ENCODE peak calls at places on chromosomes 13 and 19, in ten cellular contexts. K is activated T-helper 1 cell treated with Interleukin-2 at 50 U/mL for 16 hours, G is GM04504, E is T follicular helper cell, C is ELR, M is AG09309, J is midbrain, W is epithelial cell of esophagus, B is GM13977, A is tibial nerve. T is an unnamed sample.
A peak's percentile ranks its signal among the peaks of the same experiment; 100 is the strongest.

GRCh38 chr19:15288146-15288963 is 44.0 kb downstream of the BRD4 start:
- DNase-seq in K (no peak), G (no peak), E (no peak), C (no peak), M (no peak), J (peak; percentile 92), W (no peak), B (no peak), A (no peak), T (peak; percentile 70)

GRCh38 chr13:36370108-36370429 is 23.9 kb upstream of the SPART start:
- DNase-seq in K (no peak), G (no peak), E (no peak), C (no peak), M (no peak), J (peak; percentile 84), W (no peak), B (no peak), A (peak; percentile 27), T (no peak)

GRCh38 chr19:3108775-3109174 is 14.6 kb downstream of the GNA11 start:
- DNase-seq in K (peak; percentile 41), G (no peak), E (peak; percentile 57), C (peak; percentile 77), M (no peak), J (peak; percentile 19), W (peak; percentile 67), B (peak; percentile 84), A (peak; percentile 64), T (peak; percentile 51)

GRCh38 chr19:55468054-55468393 is 3.5 kb upstream of the C19orf85 start:
- DNase-seq in K (no peak), G (no peak), E (no peak), C (no peak), M (no peak), J (no peak), W (no peak), B (no peak), A (no peak), T (no peak)

GRCh38 chr19:13163609-13164364 is 13.6 kb downstream of the IER2 start:
- DNase-seq in K (no peak), G (peak; percentile 72), E (peak; percentile 11), C (peak; percentile 87), M (no peak), J (no peak), W (peak; percentile 57), B (peak; percentile 54), A (peak; percentile 62), T (peak; percentile 91)

GRCh38 chr19:52189745-52190678 is at the start of gene PPP2R1A:
- DNase-seq in K (peak; percentile 97), G (peak; percentile 100), E (peak; percentile 98), C (peak; percentile 100), M (peak; percentile 100), J (peak; percentile 100), W (peak; percentile 100), B (peak; percentile 94), A (peak; percentile 99), T (peak; percentile 100)

GRCh38 chr19:18756896-18757295 is 34.2 kb downstream of the COMP start:
- DNase-seq in K (no peak), G (no peak), E (no peak), C (no peak), M (no peak), J (no peak), W (peak; percentile 93), B (no peak), A (no peak), T (no peak)

GRCh38 chr19:2841858-2842574 is 741 bp downstream of the ZNF555 start:
- DNase-seq in K (peak; percentile 4), G (no peak), E (no peak), C (peak; percentile 15), M (no peak), J (no peak), W (no peak), B (peak; percentile 37), A (no peak), T (no peak)

GRCh38 chr13:29993716-29994488 is 143.5 kb upstream of the UBL3 start:
- DNase-seq in K (no peak), G (peak; percentile 75), E (no peak), C (peak; percentile 92), M (peak; percentile 72), J (no peak), W (peak; percentile 62), B (no peak), A (no peak), T (peak; percentile 83)

GRCh38 chr19:2618611-2619010 is 83.9 kb downstream of the GNG7 start:
- DNase-seq in K (peak; percentile 40), G (no peak), E (peak; percentile 36), C (peak; percentile 76), M (peak; percentile 55), J (no peak), W (peak; percentile 84), B (no peak), A (peak; percentile 57), T (peak; percentile 42)

GRCh38 chr13:113958373-113958772 is 15.5 kb downstream of the C13orf46 start:
- DNase-seq in K (no peak), G (no peak), E (no peak), C (no peak), M (no peak), J (no peak), W (no peak), B (no peak), A (no peak), T (no peak)

GRCh38 chr13:111572956-111573355 is 252.5 kb downstream of the TEX29 start:
- DNase-seq in K (no peak), G (no peak), E (no peak), C (no peak), M (no peak), J (no peak), W (no peak), B (no peak), A (no peak), T (no peak)

GRCh38 chr19:46308510-46308909 is 11.7 kb downstream of the HIF3A start:
- DNase-seq in K (no peak), G (no peak), E (no peak), C (no peak), M (no peak), J (no peak), W (no peak), B (no peak), A (no peak), T (no peak)

GRCh38 chr13:46165485-46166220 is 16.3 kb downstream of the LCP1 start:
- DNase-seq in K (no peak), G (no peak), E (no peak), C (peak; percentile 71), M (no peak), J (no peak), W (peak; percentile 17), B (peak; percentile 67), A (no peak), T (no peak)

GRCh38 chr19:1244693-1245451 is 3.3 kb downstream of the ATP5F1D start:
- DNase-seq in K (no peak), G (no peak), E (no peak), C (no peak), M (no peak), J (peak; percentile 20), W (no peak), B (no peak), A (no peak), T (no peak)

GRCh38 chr13:88651531-88651930 is 980.4 kb downstream of the SLITRK5 start:
- DNase-seq in K (no peak), G (no peak), E (no peak), C (no peak), M (no peak), J (no peak), W (peak; percentile 57), B (no peak), A (no peak), T (no peak)

GRCh38 chr19:15038304-15038703 is 11.0 kb upstream of the CASP14 start:
- DNase-seq in K (no peak), G (no peak), E (no peak), C (no peak), M (no peak), J (no peak), W (peak; percentile 64), B (no peak), A (peak; percentile 5), T (peak; percentile 9)

GRCh38 chr19:13953021-13953531 is 767 bp downstream of the DCAF15 start:
- DNase-seq in K (no peak), G (peak; percentile 52), E (no peak), C (peak; percentile 73), M (peak; percentile 29), J (no peak), W (peak; percentile 79), B (no peak), A (no peak), T (peak; percentile 74)

GRCh38 chr13:26518433-26519084 is 38.9 kb upstream of the WASF3 start:
- DNase-seq in K (no peak), G (no peak), E (no peak), C (no peak), M (no peak), J (no peak), W (no peak), B (no peak), A (no peak), T (no peak)

GRCh38 chr13:39672378-39673132 is 17.1 kb downstream of the COG6 start:
- DNase-seq in K (no peak), G (no peak), E (no peak), C (no peak), M (no peak), J (no peak), W (no peak), B (no peak), A (no peak), T (no peak)

GRCh38 chr19:32866061-32866460 is 3.5 kb downstream of the SLC7A9 start:
- DNase-seq in K (no peak), G (no peak), E (no peak), C (no peak), M (no peak), J (no peak), W (no peak), B (no peak), A (no peak), T (no peak)

GRCh38 chr13:97495678-97496077 is 61.7 kb downstream of the RAP2A start:
- DNase-seq in K (no peak), G (no peak), E (no peak), C (no peak), M (no peak), J (no peak), W (peak; percentile 60), B (no peak), A (no peak), T (no peak)

GRCh38 chr13:83085186-83085900 is 796.9 kb downstream of the SLITRK1 start:
- DNase-seq in K (no peak), G (no peak), E (no peak), C (peak; percentile 22), M (peak; percentile 27), J (no peak), W (no peak), B (no peak), A (no peak), T (peak; percentile 50)

GRCh38 chr19:50537769-50538230 is 24.1 kb upstream of the ASPDH start:
- DNase-seq in K (peak; percentile 24), G (peak; percentile 40), E (peak; percentile 39), C (peak; percentile 86), M (peak; percentile 28), J (peak; percentile 91), W (peak; percentile 22), B (peak; percentile 86), A (peak; percentile 44), T (peak; percentile 76)

GRCh38 chr19:15466851-15467733 is 2.7 kb upstream of the RASAL3 start:
- DNase-seq in K (peak; percentile 32), G (no peak), E (no peak), C (peak; percentile 71), M (no peak), J (no peak), W (peak; percentile 30), B (peak; percentile 62), A (no peak), T (peak; percentile 28)

GRCh38 chr13:82506805-82507404 is 1375.4 kb downstream of the SLITRK1 start:
- DNase-seq in K (no peak), G (no peak), E (no peak), C (no peak), M (no peak), J (no peak), W (no peak), B (no peak), A (no peak), T (no peak)

GRCh38 chr19:55690109-55690768 is 15.2 kb downstream of the EPN1 start:
- DNase-seq in K (no peak), G (no peak), E (no peak), C (no peak), M (no peak), J (no peak), W (no peak), B (no peak), A (no peak), T (no peak)

GRCh38 chr13:58838615-58839014 is 1207.1 kb downstream of the PCDH17 start:
- DNase-seq in K (no peak), G (no peak), E (no peak), C (no peak), M (no peak), J (no peak), W (no peak), B (no peak), A (no peak), T (no peak)

T was measured in AG10803.